ENCODE peak calls at places on chromosomes 5 and 9, in ten cellular contexts. F, P, N, H, U, M, X, Y, T and W are unnamed samples. For H3K9me3, the result is how much of the 10 kb centered on the place peaks cover.

GRCh38 chr9:23321049-23321448 is 505.0 kb downstream of the ELAVL2 start:
- DNase-seq in U (no peak), T (no peak), M (no peak), F (no peak), Y (no peak), H (no peak), N (no peak), P (no peak), X (no peak), W (no peak)

GRCh38 chr5:116032094-116032517 is at the start of gene ARL14EPL:
- DNase-seq in P (peak), Y (peak), M (peak), H (no peak), T (peak), U (no peak), X (peak), F (peak), N (no peak), W (peak)

GRCh38 chr9:7439355-7439978 is 360.1 kb downstream of the DMAC1 start:
- DNase-seq in F (no peak), M (no peak), H (no peak), P (no peak), T (no peak), X (peak), U (no peak), Y (no peak), N (peak), W (no peak)

GRCh38 chr9:114433720-114434255 is 46.0 kb upstream of the AKNA start:
- DNase-seq in P (no peak), U (no peak), Y (no peak), T (no peak), N (no peak), M (no peak), X (no peak), F (no peak), H (no peak), W (no peak)

GRCh38 chr5:102691434-102691833 is 63.7 kb upstream of the PAM start:
- DNase-seq in T (no peak), X (no peak), H (no peak), Y (no peak), F (no peak), U (no peak), P (no peak), N (no peak), M (no peak), W (no peak)

GRCh38 chr5:154038241-154038603 is 488 bp downstream of the FAM114A2 start:
- DNase-seq in U (no peak), X (no peak), T (no peak), F (no peak), N (no peak), M (no peak), Y (no peak), H (peak), P (no peak), W (peak)

GRCh38 chr9:80175286-80175906 is 603.6 kb downstream of the TLE4 start:
- DNase-seq in P (peak), N (no peak), U (no peak), M (no peak), X (peak), H (no peak), F (no peak), T (no peak), Y (no peak), W (peak)

GRCh38 chr5:149203896-149204544 is 62.7 kb downstream of the ABLIM3 start:
- DNase-seq in N (no peak), H (no peak), F (no peak), Y (no peak), U (no peak), T (no peak), P (no peak), X (peak), M (no peak), W (no peak)

GRCh38 chr5:133273661-133274596 is 222.1 kb downstream of the HSPA4 start:
- DNase-seq in P (peak), F (no peak), H (no peak), Y (no peak), M (no peak), N (no peak), X (peak), U (no peak), T (no peak), W (no peak)

GRCh38 chr5:136020383-136021015 is 8.3 kb upstream of the TGFBI start:
- DNase-seq in P (no peak), H (no peak), X (peak), M (no peak), N (peak), F (no peak), T (no peak), Y (no peak), U (no peak), W (no peak)

GRCh38 chr9:134571946-134572914 is 69.4 kb upstream of the COL5A1 start:
- DNase-seq in H (no peak), Y (peak), N (no peak), P (no peak), M (no peak), X (no peak), T (peak), F (peak), U (peak), W (no peak)

GRCh38 chr9:70609542-70610286 is 195.3 kb upstream of the KLF9 start:
- DNase-seq in N (no peak), F (no peak), Y (no peak), H (no peak), P (no peak), T (no peak), X (peak), M (peak), U (no peak), W (no peak)

GRCh38 chr9:135552698-135553161 is 6.8 kb downstream of the OBP2A start:
- DNase-seq in P (no peak), U (no peak), T (no peak), Y (no peak), N (no peak), M (no peak), H (no peak), F (no peak), X (no peak), W (no peak)

GRCh38 chr5:167721926-167722440 is 569.5 kb upstream of the WWC1 start:
- DNase-seq in F (no peak), N (no peak), M (no peak), Y (no peak), X (no peak), P (no peak), T (no peak), H (no peak), U (no peak), W (no peak)

GRCh38 chr5:66144799-66145390 is 795 bp downstream of the SREK1 start:
- DNase-seq in Y (no peak), H (no peak), U (no peak), N (no peak), T (no peak), M (no peak), X (peak), P (no peak), F (no peak), W (no peak)

GRCh38 chr9:130213898-130214761 is 41.9 kb downstream of the NCS1 start:
- DNase-seq in H (no peak), T (no peak), P (peak), U (no peak), X (peak), F (no peak), Y (no peak), M (no peak), N (no peak), W (peak)

GRCh38 chr9:110911659-110912473 is 126.4 kb downstream of the LPAR1 start:
- DNase-seq in N (no peak), M (no peak), H (no peak), T (no peak), P (no peak), Y (no peak), X (peak), U (no peak), F (no peak), W (no peak)
- H3K9me3 ChIP-seq in N (under half), M (under half), H (under half), T (under half), P (under half), Y (under half), X (under half), U (under half), F (under half), W (under half)

DNA sequence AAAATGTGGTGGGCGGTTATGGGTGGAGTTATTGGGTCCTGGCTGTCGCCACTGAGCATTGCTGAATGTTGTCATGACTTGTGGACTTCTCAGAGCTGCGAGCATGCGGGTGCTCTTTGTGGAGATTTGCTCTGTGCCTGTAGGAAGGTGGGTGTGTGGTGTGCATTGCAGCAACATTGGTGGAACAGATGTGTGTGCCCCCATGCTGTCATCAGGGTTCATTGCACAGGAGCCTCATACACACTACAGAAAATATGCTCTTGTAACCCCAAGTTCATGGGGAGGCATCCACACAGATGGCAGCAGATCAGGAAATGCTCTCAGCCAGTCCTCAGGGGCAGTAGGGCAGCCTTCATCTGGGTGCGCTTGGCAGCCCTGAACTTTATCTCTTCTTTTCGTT is 55.9 kb upstream of the PHF2 start:
- DNase-seq in N (no peak), U (no peak), H (no peak), Y (no peak), X (no peak), M (no peak), F (no peak), T (no peak), P (no peak), W (no peak)
- TF ChIP-seq CTCF in N (no peak), U (no peak), H (no peak), Y (no peak), X (no peak), M (no peak), F (peak), T (no peak), P (no peak), W (no peak)

GRCh38 chr9:61665829-61666228 is 476.0 kb downstream of the SPATA31A7 start:
- DNase-seq in F (no peak), T (no peak), M (no peak), P (no peak), H (no peak), X (no peak), U (no peak), N (no peak), Y (no peak), W (no peak)

GRCh38 chr9:61667559-61668121 is 477.8 kb downstream of the SPATA31A7 start:
- DNase-seq in X (no peak), Y (no peak), N (no peak), H (no peak), T (no peak), P (no peak), M (no peak), F (no peak), U (peak), W (no peak)

GRCh38 chr9:61666849-61667371 is 477.1 kb downstream of the SPATA31A7 start:
- DNase-seq in U (peak), N (no peak), Y (no peak), P (no peak), X (no peak), T (no peak), F (no peak), H (no peak), M (no peak), W (no peak)

GRCh38 chr9:61665330-61665751 is 475.5 kb downstream of the SPATA31A7 start:
- DNase-seq in P (no peak), U (peak), X (no peak), N (no peak), F (no peak), T (no peak), H (no peak), M (no peak), Y (no peak), W (no peak)

DNA sequence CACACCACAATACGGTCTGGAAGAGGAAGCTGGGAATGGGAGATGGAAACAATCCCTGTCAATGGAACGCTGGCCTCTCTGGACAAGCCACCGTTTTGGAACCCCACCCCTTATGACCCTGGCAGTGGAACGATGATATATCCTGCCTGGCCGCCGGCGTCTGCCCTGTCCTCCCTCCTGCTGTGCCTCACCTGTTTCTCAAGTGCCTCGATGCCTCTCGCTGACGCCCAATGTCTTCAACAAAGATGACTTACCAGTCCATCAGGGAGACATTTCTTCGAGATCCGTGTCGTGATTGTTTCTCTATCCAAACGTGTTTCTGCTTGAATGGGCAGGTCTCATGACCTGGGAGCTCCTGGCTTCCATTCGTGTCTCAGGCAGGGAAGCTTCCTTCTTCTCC is 476.5 kb downstream of the SPATA31A7 start:
- DNase-seq in P (no peak), U (no peak), N (no peak), F (no peak), M (no peak), Y (no peak), X (no peak), H (no peak), T (no peak), W (no peak)
- H3K9me3 ChIP-seq in P (under half), U (under half), N (under half), F (under half), M (under half), Y (under half), X (under half), H (under half), T (under half), W (under half)

GRCh38 chr9:2837915-2838314 is 6.0 kb downstream of the PUM3 start:
- DNase-seq in X (no peak), T (no peak), H (no peak), F (no peak), M (no peak), P (no peak), U (no peak), N (no peak), Y (no peak), W (no peak)
- TF ChIP-seq CTCF in X (no peak), T (peak), H (no peak), F (peak), M (peak), P (peak), U (peak), N (no peak), Y (no peak), W (no peak)

DNA sequence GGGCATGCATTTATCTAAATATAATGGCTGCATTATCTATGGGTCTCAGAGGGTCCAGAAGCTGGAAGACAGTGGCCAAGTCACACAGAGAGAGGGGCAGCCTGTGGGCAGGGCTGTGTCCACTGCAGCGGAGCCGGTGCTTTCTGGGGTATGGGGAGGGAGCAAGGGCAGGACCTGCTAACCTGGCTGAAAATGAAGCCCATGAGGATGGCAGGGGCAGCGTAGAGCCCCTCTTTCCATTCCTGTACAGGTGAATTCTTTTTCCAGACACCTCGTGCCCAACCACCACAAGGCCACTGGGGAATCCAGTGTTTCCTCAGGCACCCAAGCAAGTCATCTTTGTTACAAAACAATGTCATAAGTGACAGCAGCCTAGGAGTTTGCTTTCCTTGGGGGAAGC is 305.9 kb upstream of the IRX4 start:
- DNase-seq in N (no peak), P (no peak), Y (no peak), F (no peak), T (no peak), H (no peak), U (no peak), M (no peak), X (no peak), W (no peak)
- H3K9me3 ChIP-seq in N (under half), P (under half), Y (under half), F (under half), T (under half), H (under half), U (under half), M (under half), X (under half), W (under half)

GRCh38 chr9:132518626-132519025 is 63.8 kb upstream of the BARHL1 start:
- DNase-seq in U (no peak), Y (no peak), P (no peak), H (no peak), X (no peak), T (peak), M (no peak), F (no peak), N (no peak), W (no peak)
- TF ChIP-seq CTCF in U (no peak), Y (no peak), P (no peak), H (no peak), X (no peak), T (no peak), M (no peak), F (no peak), N (no peak), W (no peak)

GRCh38 chr5:32346869-32347268 is 34.1 kb upstream of the MTMR12 start:
- DNase-seq in N (no peak), H (no peak), U (no peak), Y (no peak), P (no peak), F (no peak), T (no peak), M (no peak), X (no peak), W (no peak)
- H3K9me3 ChIP-seq in N (under half), H (under half), U (under half), Y (under half), P (under half), F (under half), T (under half), M (under half), X (under half), W (under half)

GRCh38 chr5:14895301-14895700 is 23.7 kb upstream of the ANKH start:
- DNase-seq in F (no peak), U (no peak), T (no peak), H (no peak), N (no peak), P (no peak), M (no peak), X (no peak), Y (no peak), W (no peak)
- TF ChIP-seq CTCF in F (no peak), U (no peak), T (no peak), H (no peak), N (no peak), P (no peak), M (no peak), X (no peak), Y (no peak), W (peak)

GRCh38 chr5:141338538-141339306 is at the start of gene PCDHGA2:
- DNase-seq in X (peak), U (no peak), N (no peak), Y (no peak), H (no peak), T (no peak), F (no peak), P (peak), M (no peak), W (peak)
- H3K9me3 ChIP-seq in X (under half), U (under half), N (under half), Y (under half), H (under half), T (half or more), F (half or more), P (under half), M (half or more), W (under half)

GRCh38 chr9:118595719-118596305 is 773.4 kb downstream of the BRINP1 start:
- DNase-seq in U (no peak), N (peak), F (no peak), H (no peak), Y (no peak), X (peak), M (no peak), T (no peak), P (peak), W (peak)
- TF ChIP-seq CTCF in U (peak), N (peak), F (peak), H (no peak), Y (no peak), X (peak), M (peak), T (peak), P (peak), W (peak)